ENCODE peak calls at places on chromosomes 2 and 18, in ten cellular contexts. S is endodermal cell; U is astrocyte of the spinal cord; P is NCI-H1417; G is heart right ventricle; E is substantia nigra; J is activated naive CD8-positive, alpha-beta T cell treated with anti-CD3 and anti-CD28 coated beads for 36 hours; N is neural crest cell; D is renal cortical epithelial cell; L is Daoy. W is an unnamed sample.
A peak's percentile ranks its signal among the peaks of the same experiment; 100 is the strongest.

GRCh38 chr2:120669121-120669952 is 66.3 kb upstream of the GLI2 start:
- DNase-seq in S (peak; percentile 90), U (no peak), P (peak; percentile 24), G (no peak), E (no peak), J (peak; percentile 19), N (peak; percentile 42), D (peak; percentile 65), L (peak; percentile 83), W (peak; percentile 44)

GRCh38 chr2:64173156-64174135 is 29.2 kb upstream of the PELI1 start:
- DNase-seq in S (peak; percentile 79), U (no peak), P (no peak), G (no peak), E (no peak), J (no peak), N (no peak), D (no peak), L (no peak), W (no peak)

GRCh38 chr2:230774348-230774951 is 61.8 kb downstream of the CAB39 start:
- DNase-seq in S (no peak), U (peak; percentile 80), P (no peak), G (no peak), E (no peak), J (no peak), N (no peak), D (peak; percentile 91), L (peak; percentile 26), W (no peak)

GRCh38 chr18:12046751-12047335 is 46.8 kb upstream of the ANKRD62 start:
- DNase-seq in S (peak; percentile 72), U (no peak), P (no peak), G (no peak), E (no peak), J (no peak), N (no peak), D (no peak), L (no peak), W (no peak)

GRCh38 chr2:12456293-12457151 is 260.2 kb upstream of the TRIB2 start:
- DNase-seq in S (peak; percentile 64), U (peak; percentile 92), P (peak; percentile 15), G (peak; percentile 85), E (peak; percentile 7), J (peak; percentile 68), N (no peak), D (peak; percentile 100), L (peak; percentile 88), W (peak; percentile 15)

GRCh38 chr2:218658671-218659257 is 659 bp downstream of the ZNF142 start:
- DNase-seq in S (peak; percentile 88), U (peak; percentile 45), P (peak; percentile 66), G (no peak), E (no peak), J (peak; percentile 52), N (peak; percentile 16), D (peak; percentile 51), L (peak; percentile 52), W (peak; percentile 30)

GRCh38 chr2:200446612-200447011 is 63.3 kb downstream of the KCTD18 start:
- DNase-seq in S (no peak), U (no peak), P (no peak), G (no peak), E (no peak), J (no peak), N (no peak), D (no peak), L (no peak), W (no peak)

GRCh38 chr18:45046226-45046625 is 365.5 kb downstream of the SETBP1 start:
- DNase-seq in S (no peak), U (no peak), P (peak; percentile 25), G (peak; percentile 6), E (no peak), J (no peak), N (no peak), D (no peak), L (no peak), W (no peak)

GRCh38 chr2:238075397-238075796 is 14.6 kb downstream of the SCLY start:
- DNase-seq in S (no peak), U (no peak), P (no peak), G (no peak), E (no peak), J (no peak), N (no peak), D (no peak), L (no peak), W (no peak)

GRCh38 chr2:68832161-68832869 is 38.9 kb downstream of the BMP10 start:
- DNase-seq in S (no peak), U (peak; percentile 56), P (no peak), G (peak; percentile 78), E (peak; percentile 17), J (peak; percentile 61), N (no peak), D (peak; percentile 97), L (peak; percentile 55), W (no peak)